ENCODE peak calls at places on chromosomes 3 and 15, in seven cellular contexts. One of them, this sample, is unnamed.

GRCh38 chr3:142987080-142987700 is 14.2 kb upstream of the U2SURP start:
- DNase-seq in T-cell: no peak
- DNase-seq in amygdala: no peak
- DNase-seq in iris pigment epithelial cell: peak; percentile 49
- DNase-seq in WERI-Rb-1: no peak
- DNase-seq in GM12878: no peak
- DNase-seq in ACHN: peak; percentile 55
- DNase-seq in this sample: peak; percentile 51

GRCh38 chr3:122200681-122201080 is 17.2 kb downstream of the CASR start:
- DNase-seq in WERI-Rb-1: no peak
- DNase-seq in GM12878: no peak
- DNase-seq in ACHN: no peak
- DNase-seq in iris pigment epithelial cell: no peak
- DNase-seq in amygdala: no peak
- DNase-seq in T-cell: no peak
- DNase-seq in this sample: no peak

GRCh38 chr15:68373028-68373427 is 58.9 kb downstream of the ITGA11 start:
- DNase-seq in ACHN: no peak
- DNase-seq in amygdala: no peak
- DNase-seq in T-cell: no peak
- DNase-seq in WERI-Rb-1: no peak
- DNase-seq in iris pigment epithelial cell: no peak
- DNase-seq in GM12878: no peak
- DNase-seq in this sample: no peak

GRCh38 chr15:85351965-85352364 is 28.4 kb upstream of the AKAP13 start:
- DNase-seq in T-cell: no peak
- DNase-seq in iris pigment epithelial cell: no peak
- DNase-seq in amygdala: no peak
- DNase-seq in ACHN: no peak
- DNase-seq in WERI-Rb-1: no peak
- DNase-seq in GM12878: no peak
- DNase-seq in this sample: no peak

GRCh38 chr3:108724101-108724500 is 33.1 kb downstream of the RETNLB start:
- DNase-seq in T-cell: no peak
- DNase-seq in amygdala: no peak
- DNase-seq in iris pigment epithelial cell: no peak
- DNase-seq in WERI-Rb-1: no peak
- DNase-seq in GM12878: no peak
- DNase-seq in ACHN: no peak
- DNase-seq in this sample: no peak

GRCh38 chr3:186825294-186825821 is 17.2 kb upstream of the ADIPOQ start:
- DNase-seq in WERI-Rb-1: peak; percentile 38
- DNase-seq in ACHN: no peak
- DNase-seq in iris pigment epithelial cell: peak; percentile 75
- DNase-seq in GM12878: no peak
- DNase-seq in T-cell: no peak
- DNase-seq in amygdala: peak; percentile 11
- DNase-seq in this sample: no peak

GRCh38 chr3:147661916-147662315 is 252.8 kb downstream of the ZIC1 start:
- DNase-seq in WERI-Rb-1: no peak
- DNase-seq in iris pigment epithelial cell: no peak
- DNase-seq in ACHN: no peak
- DNase-seq in T-cell: no peak
- DNase-seq in GM12878: no peak
- DNase-seq in amygdala: no peak
- DNase-seq in this sample: no peak

GRCh38 chr3:32109256-32109655 is 2.8 kb downstream of the GPD1L start:
- DNase-seq in ACHN: no peak
- DNase-seq in GM12878: no peak
- DNase-seq in WERI-Rb-1: no peak
- DNase-seq in iris pigment epithelial cell: peak; percentile 53
- DNase-seq in amygdala: peak; percentile 65
- DNase-seq in T-cell: no peak
- DNase-seq in this sample: no peak

GRCh38 chr3:1183320-1184048 is 90.7 kb downstream of the CNTN6 start:
- DNase-seq in iris pigment epithelial cell: peak; percentile 65
- DNase-seq in GM12878: no peak
- DNase-seq in T-cell: no peak
- DNase-seq in ACHN: peak; percentile 69
- DNase-seq in amygdala: no peak
- DNase-seq in WERI-Rb-1: no peak
- DNase-seq in this sample: no peak